ENCODE peak calls at places on chromosomes 16 and 17, in six cellular contexts. N is HCT116, G is H1, P is HepG2, D is K562, X is GM12878. W is an unnamed sample.
A peak's percentile ranks its signal among the peaks of the same experiment; 100 is the strongest.

GRCh38 chr17:1709971-1710806 is at the start of gene TLCD2:
- DNase-seq in D (peak; percentile 64), G (peak; percentile 81), X (no peak), N (peak; percentile 36), P (no peak), W (peak; percentile 62)

GRCh38 chr17:5785343-5785742 is 201.0 kb upstream of the NLRP1 start:
- DNase-seq in P (no peak), N (no peak), X (peak; percentile 33), D (no peak), G (no peak), W (peak; percentile 75)

GRCh38 chr16:82639666-82640336 is 13.0 kb downstream of the CDH13 start:
- DNase-seq in N (peak; percentile 42), D (peak; percentile 63), X (no peak), G (peak; percentile 83), P (peak; percentile 46), W (peak; percentile 85)

GRCh38 chr16:24801761-24802302 is 43.9 kb upstream of the SLC5A11 start:
- DNase-seq in D (no peak), X (no peak), P (no peak), N (no peak), G (no peak), W (no peak)

GRCh38 chr16:31110106-31111034 is 2.2 kb downstream of the BCKDK start:
- DNase-seq in N (no peak), D (no peak), P (no peak), G (no peak), X (no peak), W (no peak)

GRCh38 chr16:65148804-65149203 is 26.9 kb upstream of the CDH11 start:
- DNase-seq in N (no peak), G (no peak), P (no peak), D (no peak), X (no peak), W (no peak)

GRCh38 chr17:63224644-63225043 is 221.5 kb downstream of the CYB561 start:
- DNase-seq in N (no peak), X (no peak), G (no peak), D (no peak), P (no peak), W (no peak)

GRCh38 chr17:7281953-7282751 is 634 bp downstream of the SLC2A4 start:
- DNase-seq in D (peak; percentile 44), G (peak; percentile 72), X (no peak), P (no peak), N (no peak), W (no peak)

GRCh38 chr17:40548982-40549680 is 16.1 kb downstream of the CCR7 start:
- DNase-seq in G (no peak), N (no peak), X (no peak), D (no peak), P (peak; percentile 96), W (peak; percentile 87)

GRCh38 chr16:88769617-88770458 is 15.2 kb downstream of the PIEZO1 start:
- DNase-seq in X (no peak), D (peak; percentile 88), P (no peak), G (peak; percentile 84), N (no peak), W (peak; percentile 31)

GRCh38 chr17:42276609-42277341 is 584 bp upstream of the STAT5B start:
- DNase-seq in P (peak; percentile 73), X (no peak), N (no peak), G (peak; percentile 82), D (peak; percentile 67), W (peak; percentile 83)

GRCh38 chr16:83887088-83887487 is 11.8 kb upstream of the MLYCD start:
- DNase-seq in G (no peak), D (no peak), P (no peak), N (peak; percentile 31), X (no peak), W (no peak)

GRCh38 chr16:57788951-57789350 is 13.3 kb downstream of the KIFC3 start:
- DNase-seq in D (no peak), N (no peak), X (no peak), P (no peak), G (no peak), W (no peak)

GRCh38 chr16:59252317-59252716 is 518.2 kb upstream of the GOT2 start:
- DNase-seq in P (no peak), D (no peak), X (no peak), G (no peak), N (no peak), W (no peak)

GRCh38 chr16:14347706-14348105 is 276.6 kb downstream of the MRTFB start:
- DNase-seq in N (no peak), G (no peak), P (no peak), X (no peak), D (no peak), W (no peak)

GRCh38 chr17:47808036-47808829 is 13.4 kb downstream of the OSBPL7 start:
- DNase-seq in P (no peak), G (no peak), X (no peak), D (no peak), N (no peak), W (no peak)

GRCh38 chr17:80263253-80264047 is 2.8 kb downstream of the RNF213 start:
- DNase-seq in G (peak; percentile 51), D (no peak), X (peak; percentile 89), P (peak; percentile 98), N (no peak), W (peak; percentile 86)

GRCh38 chr17:75811174-75811573 is 26.6 kb downstream of the UNK start:
- DNase-seq in D (no peak), X (no peak), G (no peak), P (no peak), N (no peak), W (no peak)

GRCh38 chr16:27951752-27952151 is 111.8 kb downstream of the GSG1L start:
- DNase-seq in N (no peak), D (no peak), X (no peak), G (no peak), P (no peak), W (no peak)

GRCh38 chr17:80395402-80396151 is 19.4 kb upstream of the ENDOV start:
- DNase-seq in X (no peak), D (no peak), N (no peak), P (no peak), G (no peak), W (no peak)

GRCh38 chr17:18247613-18248001 is 10.9 kb downstream of the FLII start:
- DNase-seq in P (no peak), G (no peak), N (no peak), X (no peak), D (no peak), W (peak; percentile 20)

GRCh38 chr17:57288034-57288752 is 31.9 kb downstream of the MSI2 start:
- DNase-seq in P (no peak), G (no peak), D (no peak), N (no peak), X (no peak), W (no peak)

GRCh38 chr16:84096447-84097005 is 20.2 kb downstream of the MBTPS1 start:
- DNase-seq in X (no peak), G (no peak), P (peak; percentile 95), N (no peak), D (no peak), W (no peak)

GRCh38 chr17:13638855-13639458 is 37.2 kb upstream of the HS3ST3A1 start:
- DNase-seq in X (no peak), N (no peak), D (no peak), G (no peak), P (no peak), W (no peak)

GRCh38 chr17:32341141-32341856 is 674 bp downstream of the C17orf75 start:
- DNase-seq in D (peak; percentile 30), X (no peak), G (no peak), P (peak; percentile 58), N (no peak), W (peak; percentile 40)

GRCh38 chr17:78884148-78884870 is 18.7 kb downstream of the CEP295NL start:
- DNase-seq in P (no peak), G (peak; percentile 62), D (no peak), X (no peak), N (no peak), W (no peak)

GRCh38 chr16:31071861-31072260 is 2.2 kb downstream of the ZNF668 start:
- DNase-seq in G (no peak), X (no peak), N (no peak), D (no peak), P (no peak), W (peak; percentile 21)

GRCh38 chr16:49213594-49213993 is 68.0 kb downstream of the CBLN1 start:
- DNase-seq in N (no peak), X (no peak), P (no peak), G (peak; percentile 48), D (no peak), W (no peak)
- H3K4me2 ChIP-seq in N (no peak overlapping the region), X (no peak overlapping the region), P (no peak overlapping the region), G (peak overlapping the region; percentile 40), D (no peak overlapping the region), W (no peak overlapping the region)

DNA sequence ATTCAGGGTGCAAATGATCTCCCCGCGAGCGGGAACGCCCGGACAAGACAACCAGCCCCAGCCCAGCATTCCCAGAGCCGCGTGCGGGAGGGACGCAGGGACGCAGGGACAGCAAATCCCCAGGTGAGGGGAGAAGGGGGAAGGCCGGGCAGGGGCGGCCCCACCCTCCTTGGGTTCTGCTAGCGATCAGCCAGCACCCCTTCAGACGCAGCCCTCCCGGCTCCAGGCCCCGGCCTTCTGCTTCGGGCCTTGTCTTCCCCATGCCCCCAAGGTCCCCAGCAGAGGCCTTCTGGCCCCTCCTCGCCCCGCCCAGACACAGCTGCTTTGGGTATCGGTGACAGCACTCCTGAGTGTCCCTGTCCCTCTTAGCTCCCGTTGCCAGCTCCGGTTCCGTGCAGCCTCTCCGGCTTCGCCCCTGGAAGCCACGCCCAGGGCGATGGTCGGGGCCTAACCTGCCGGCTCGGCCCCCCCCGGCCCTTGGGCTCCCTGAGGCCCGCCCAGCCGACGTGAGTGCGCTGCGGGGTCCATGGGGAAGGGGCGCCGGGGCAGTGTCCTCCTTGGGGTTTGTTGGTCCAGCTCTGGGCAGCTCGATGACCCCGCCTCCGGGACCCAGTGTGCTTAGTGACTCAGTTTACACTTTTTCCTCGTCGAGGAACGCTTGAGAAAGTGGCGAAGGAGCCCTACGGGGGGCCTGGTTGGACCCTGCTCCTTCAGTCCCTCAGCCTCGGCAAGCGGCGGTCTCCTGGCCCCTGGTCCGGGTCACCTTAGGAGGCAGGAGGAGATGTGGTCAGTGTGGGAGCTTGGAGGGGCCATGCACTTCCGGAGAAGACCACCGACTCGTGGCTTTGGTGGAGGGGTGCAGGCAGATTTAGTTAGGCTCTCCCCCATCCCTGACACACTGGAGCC is 50.5 kb upstream of the AMZ2 start:
- DNase-seq in N (no peak), X (no peak), D (peak; percentile 41), G (peak; percentile 75), P (no peak), W (no peak)
- TF ChIP-seq EZH2 in N (no peak), X (no peak), D (no peak), G (peak; percentile 42), P (no peak), W (peak; percentile 71)

GRCh38 chr17:43371227-43371821 is 27.5 kb upstream of the ARL4D start:
- DNase-seq in D (no peak), P (no peak), G (no peak), X (no peak), N (no peak), W (no peak)
- TF ChIP-seq MAX in D (no peak), P (peak; percentile 9), G (no peak), X (no peak), N (no peak), W (no peak)

GRCh38 chr16:19003935-19004334 is 20.2 kb downstream of the TMC7 start:
- DNase-seq in X (no peak), G (no peak), D (peak; percentile 41), N (no peak), P (peak; percentile 53), W (no peak)

GRCh38 chr16:19001788-19002187 is 18.1 kb downstream of the TMC7 start:
- DNase-seq in P (no peak), N (no peak), D (no peak), G (no peak), X (no peak), W (no peak)

DNA sequence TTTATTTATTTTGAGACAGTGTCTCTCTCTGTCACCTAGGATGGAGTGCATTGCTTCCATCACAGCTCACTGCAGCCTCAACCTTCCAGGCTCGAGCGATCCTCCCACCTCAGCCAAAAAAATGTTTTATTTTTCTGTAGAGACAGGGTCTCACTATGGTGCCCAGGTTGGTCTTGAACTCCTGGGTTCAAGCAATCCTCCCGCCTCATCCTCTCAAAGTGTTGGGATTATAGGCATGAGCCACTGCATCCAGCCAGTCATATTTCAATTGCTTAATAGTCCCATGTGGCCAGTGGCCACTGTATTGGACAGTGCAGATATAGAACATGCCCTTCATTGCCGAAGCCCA is 15.3 kb downstream of the TMC7 start:
- DNase-seq in N (no peak), P (no peak), X (no peak), G (no peak), D (no peak), W (no peak)
- H3K4me2 ChIP-seq in N (peak overlapping the region; percentile 75), P (peak overlapping the region; percentile 48), X (no peak overlapping the region), G (no peak overlapping the region), D (no peak overlapping the region), W (no peak overlapping the region)